ENCODE peak calls at places on chromosomes 3 and 15, in seven cellular contexts. One of them, this sample, is unnamed.

GRCh38 chr15:91444656-91445055 is 344.6 kb downstream of the SV2B start:
- DNase-seq in ELF-1: no peak
- DNase-seq in CD8-positive, alpha-beta memory T cell: no peak
- DNase-seq in activated T-cell treated with anti-CD3 and anti-CD28 coated beads, Interleukin-2, amount 50 U/mL, for 1 hour: no peak
- DNase-seq in substantia nigra: no peak
- DNase-seq in activated CD4-positive, CD25-positive, alpha-beta regulatory T cell: no peak
- DNase-seq in memory B cell: no peak
- DNase-seq in this sample: no peak

GRCh38 chr3:64489361-64490044 is 198.3 kb downstream of the ADAMTS9 start:
- DNase-seq in substantia nigra: peak; percentile 4
- DNase-seq in memory B cell: no peak
- DNase-seq in activated CD4-positive, CD25-positive, alpha-beta regulatory T cell: no peak
- DNase-seq in CD8-positive, alpha-beta memory T cell: no peak
- DNase-seq in activated T-cell treated with anti-CD3 and anti-CD28 coated beads, Interleukin-2, amount 50 U/mL, for 1 hour: no peak
- DNase-seq in ELF-1: peak; percentile 89
- DNase-seq in this sample: no peak

GRCh38 chr3:20054549-20054987 is 14.3 kb downstream of the KAT2B start:
- DNase-seq in substantia nigra: no peak
- DNase-seq in CD8-positive, alpha-beta memory T cell: peak; percentile 47
- DNase-seq in activated CD4-positive, CD25-positive, alpha-beta regulatory T cell: peak; percentile 45
- DNase-seq in ELF-1: no peak
- DNase-seq in activated T-cell treated with anti-CD3 and anti-CD28 coated beads, Interleukin-2, amount 50 U/mL, for 1 hour: peak; percentile 49
- DNase-seq in memory B cell: no peak
- DNase-seq in this sample: no peak

GRCh38 chr15:88646951-88647350 is 8.1 kb downstream of the ISG20 start:
- DNase-seq in activated T-cell treated with anti-CD3 and anti-CD28 coated beads, Interleukin-2, amount 50 U/mL, for 1 hour: no peak
- DNase-seq in activated CD4-positive, CD25-positive, alpha-beta regulatory T cell: no peak
- DNase-seq in memory B cell: no peak
- DNase-seq in CD8-positive, alpha-beta memory T cell: no peak
- DNase-seq in substantia nigra: no peak
- DNase-seq in ELF-1: no peak
- DNase-seq in this sample: no peak

GRCh38 chr3:67558429-67558828 is 96.0 kb downstream of the SUCLG2 start:
- DNase-seq in memory B cell: no peak
- DNase-seq in ELF-1: no peak
- DNase-seq in activated T-cell treated with anti-CD3 and anti-CD28 coated beads, Interleukin-2, amount 50 U/mL, for 1 hour: no peak
- DNase-seq in CD8-positive, alpha-beta memory T cell: no peak
- DNase-seq in substantia nigra: no peak
- DNase-seq in activated CD4-positive, CD25-positive, alpha-beta regulatory T cell: no peak
- DNase-seq in this sample: no peak

GRCh38 chr3:36714343-36714742 is 50.0 kb downstream of the DCLK3 start:
- DNase-seq in substantia nigra: no peak
- DNase-seq in activated CD4-positive, CD25-positive, alpha-beta regulatory T cell: no peak
- DNase-seq in CD8-positive, alpha-beta memory T cell: no peak
- DNase-seq in activated T-cell treated with anti-CD3 and anti-CD28 coated beads, Interleukin-2, amount 50 U/mL, for 1 hour: no peak
- DNase-seq in ELF-1: no peak
- DNase-seq in memory B cell: no peak
- DNase-seq in this sample: no peak

GRCh38 chr3:197974016-197974415 is 14.0 kb downstream of the LMLN start:
- DNase-seq in activated T-cell treated with anti-CD3 and anti-CD28 coated beads, Interleukin-2, amount 50 U/mL, for 1 hour: no peak
- DNase-seq in CD8-positive, alpha-beta memory T cell: no peak
- DNase-seq in substantia nigra: no peak
- DNase-seq in ELF-1: no peak
- DNase-seq in memory B cell: no peak
- DNase-seq in activated CD4-positive, CD25-positive, alpha-beta regulatory T cell: no peak
- DNase-seq in this sample: no peak

GRCh38 chr3:188176884-188177283 is 22.9 kb downstream of the LPP start:
- DNase-seq in ELF-1: no peak
- DNase-seq in CD8-positive, alpha-beta memory T cell: no peak
- DNase-seq in activated CD4-positive, CD25-positive, alpha-beta regulatory T cell: no peak
- DNase-seq in memory B cell: no peak
- DNase-seq in activated T-cell treated with anti-CD3 and anti-CD28 coated beads, Interleukin-2, amount 50 U/mL, for 1 hour: no peak
- DNase-seq in substantia nigra: no peak
- DNase-seq in this sample: no peak

GRCh38 chr15:50003786-50004334 is 115.2 kb downstream of the ATP8B4 start:
- DNase-seq in substantia nigra: peak; percentile 77
- DNase-seq in memory B cell: peak; percentile 59
- DNase-seq in ELF-1: peak; percentile 97
- DNase-seq in activated T-cell treated with anti-CD3 and anti-CD28 coated beads, Interleukin-2, amount 50 U/mL, for 1 hour: peak; percentile 45
- DNase-seq in activated CD4-positive, CD25-positive, alpha-beta regulatory T cell: peak; percentile 6
- DNase-seq in CD8-positive, alpha-beta memory T cell: peak; percentile 57
- DNase-seq in this sample: peak; percentile 10